ENCODE peak calls at places on chromosome 22, in five cellular contexts. A, S, M, U and W are unnamed samples.

GRCh38 chr22:49727191-49727880 is 100.3 kb downstream of the BRD1 start:
- DNase-seq in M (no peak), S (no peak), A (no peak), U (no peak), W (no peak)

GRCh38 chr22:43923191-43923590 is 414 bp upstream of the PNPLA3 start:
- DNase-seq in U (no peak), M (no peak), S (no peak), A (no peak), W (peak)

GRCh38 chr22:26852176-26852575 is 194.8 kb downstream of the MIAT start:
- DNase-seq in S (no peak), U (no peak), M (no peak), A (peak), W (no peak)

GRCh38 chr22:20299736-20300136 is 20.1 kb downstream of the DGCR6L start:
- DNase-seq in M (no peak), A (no peak), S (no peak), U (no peak), W (peak)

GRCh38 chr22:16955678-16956210 is 52.3 kb downstream of the GAB4 start:
- DNase-seq in S (no peak), M (no peak), U (no peak), A (no peak), W (no peak)

GRCh38 chr22:44693756-44694155 is 8.2 kb upstream of the PRR5 start:
- DNase-seq in U (no peak), M (no peak), S (no peak), A (no peak), W (peak)

GRCh38 chr22:20008221-20008995 is 8.2 kb downstream of the ARVCF start:
- DNase-seq in A (no peak), U (no peak), S (no peak), M (no peak), W (no peak)

GRCh38 chr22:46150615-46151423 is 493 bp downstream of the PPARA start:
- DNase-seq in S (peak), U (no peak), A (peak), M (peak), W (no peak)

GRCh38 chr22:18068381-18068988 is 9.3 kb upstream of the PEX26 start:
- DNase-seq in U (no peak), S (no peak), A (no peak), M (no peak), W (no peak)